ENCODE peak calls at places on chromosome 17, in six cellular contexts. One of them, this sample, is unnamed. For H3K4me1, the result is how much of the 10 kb centered on the place peaks cover.

GRCh38 chr17:954431-955164 is 25.0 kb downstream of the NXN start:
- DNase-seq in astrocyte: peak
- DNase-seq in heart right ventricle: no peak
- DNase-seq in cardiac muscle cell: peak
- DNase-seq in tibial artery: no peak
- DNase-seq in MM.1S: no peak
- DNase-seq in this sample: no peak

GRCh38 chr17:75505152-75505409 is 10.3 kb downstream of the CASKIN2 start:
- DNase-seq in astrocyte: no peak
- DNase-seq in heart right ventricle: no peak
- DNase-seq in cardiac muscle cell: no peak
- DNase-seq in tibial artery: no peak
- DNase-seq in MM.1S: no peak
- DNase-seq in this sample: no peak

GRCh38 chr17:44213403-44214229 is 5.9 kb downstream of the UBTF start:
- DNase-seq in astrocyte: no peak
- DNase-seq in heart right ventricle: no peak
- DNase-seq in cardiac muscle cell: no peak
- DNase-seq in tibial artery: no peak
- DNase-seq in MM.1S: no peak
- DNase-seq in this sample: no peak

GRCh38 chr17:57363998-57364645 is 107.8 kb downstream of the MSI2 start:
- DNase-seq in astrocyte: no peak
- DNase-seq in heart right ventricle: no peak
- DNase-seq in cardiac muscle cell: no peak
- DNase-seq in tibial artery: no peak
- DNase-seq in MM.1S: no peak
- DNase-seq in this sample: no peak

GRCh38 chr17:70869402-70870085 is 700.2 kb downstream of the KCNJ2 start:
- DNase-seq in astrocyte: no peak
- DNase-seq in heart right ventricle: no peak
- DNase-seq in cardiac muscle cell: no peak
- DNase-seq in tibial artery: no peak
- DNase-seq in MM.1S: no peak
- DNase-seq in this sample: no peak

GRCh38 chr17:36016555-36016954 is 1.2 kb downstream of the CCL23 start:
- DNase-seq in astrocyte: no peak
- DNase-seq in heart right ventricle: no peak
- DNase-seq in cardiac muscle cell: no peak
- DNase-seq in tibial artery: no peak
- DNase-seq in MM.1S: no peak
- DNase-seq in this sample: no peak

GRCh38 chr17:64164592-64165285 is 34.8 kb upstream of the ERN1 start:
- DNase-seq in astrocyte: no peak
- DNase-seq in heart right ventricle: no peak
- DNase-seq in cardiac muscle cell: no peak
- DNase-seq in tibial artery: no peak
- DNase-seq in MM.1S: no peak
- DNase-seq in this sample: no peak

GRCh38 chr17:47205419-47205963 is 3.7 kb upstream of the MYL4 start:
- DNase-seq in astrocyte: peak
- DNase-seq in heart right ventricle: peak
- DNase-seq in cardiac muscle cell: peak
- DNase-seq in tibial artery: peak
- DNase-seq in MM.1S: peak
- DNase-seq in this sample: peak

GRCh38 chr17:31673076-31673475 is 186.0 kb downstream of the COPRS start:
- DNase-seq in astrocyte: no peak
- DNase-seq in heart right ventricle: no peak
- DNase-seq in cardiac muscle cell: no peak
- DNase-seq in tibial artery: no peak
- DNase-seq in MM.1S: no peak
- DNase-seq in this sample: no peak

GRCh38 chr17:78818932-78819331 is 21.7 kb downstream of the USP36 start:
- DNase-seq in astrocyte: no peak
- DNase-seq in heart right ventricle: no peak
- DNase-seq in cardiac muscle cell: peak
- DNase-seq in tibial artery: no peak
- DNase-seq in MM.1S: no peak
- DNase-seq in this sample: no peak

GRCh38 chr17:67378444-67379250 is 1.6 kb downstream of the PITPNC1 start:
- DNase-seq in astrocyte: peak
- DNase-seq in heart right ventricle: peak
- DNase-seq in cardiac muscle cell: peak
- DNase-seq in tibial artery: peak
- DNase-seq in MM.1S: peak
- DNase-seq in this sample: peak

GRCh38 chr17:75087558-75088453 is at the start of gene SLC16A5:
- DNase-seq in astrocyte: peak
- DNase-seq in heart right ventricle: peak
- DNase-seq in cardiac muscle cell: peak
- DNase-seq in tibial artery: peak
- DNase-seq in MM.1S: no peak
- DNase-seq in this sample: peak

GRCh38 chr17:51731941-51732722 is 426.4 kb downstream of the CA10 start:
- DNase-seq in astrocyte: no peak
- DNase-seq in heart right ventricle: no peak
- DNase-seq in cardiac muscle cell: no peak
- DNase-seq in tibial artery: no peak
- DNase-seq in MM.1S: no peak
- DNase-seq in this sample: no peak

GRCh38 chr17:11539637-11540036 is 58.6 kb upstream of the DNAH9 start:
- DNase-seq in astrocyte: no peak
- DNase-seq in heart right ventricle: no peak
- DNase-seq in cardiac muscle cell: no peak
- DNase-seq in tibial artery: no peak
- DNase-seq in MM.1S: no peak
- DNase-seq in this sample: no peak

GRCh38 chr17:51251010-51251409 is 8.8 kb downstream of the MBTD1 start:
- DNase-seq in astrocyte: no peak
- DNase-seq in heart right ventricle: no peak
- DNase-seq in cardiac muscle cell: peak
- DNase-seq in tibial artery: no peak
- DNase-seq in MM.1S: no peak
- DNase-seq in this sample: no peak

GRCh38 chr17:17606416-17607000 is 15.0 kb upstream of the PEMT start:
- DNase-seq in astrocyte: no peak
- DNase-seq in heart right ventricle: no peak
- DNase-seq in cardiac muscle cell: no peak
- DNase-seq in tibial artery: no peak
- DNase-seq in MM.1S: no peak
- DNase-seq in this sample: no peak

GRCh38 chr17:65467156-65467555 is 94.3 kb downstream of the AXIN2 start:
- DNase-seq in astrocyte: no peak
- DNase-seq in heart right ventricle: no peak
- DNase-seq in cardiac muscle cell: no peak
- DNase-seq in tibial artery: no peak
- DNase-seq in MM.1S: no peak
- DNase-seq in this sample: no peak

GRCh38 chr17:65017375-65017774 is 39.2 kb downstream of the GNA13 start:
- DNase-seq in astrocyte: no peak
- DNase-seq in heart right ventricle: no peak
- DNase-seq in cardiac muscle cell: no peak
- DNase-seq in tibial artery: no peak
- DNase-seq in MM.1S: no peak
- DNase-seq in this sample: no peak

GRCh38 chr17:44785921-44786320 is 27.1 kb downstream of the ADAM11 start:
- DNase-seq in astrocyte: no peak
- DNase-seq in heart right ventricle: no peak
- DNase-seq in cardiac muscle cell: no peak
- DNase-seq in tibial artery: no peak
- DNase-seq in MM.1S: no peak
- DNase-seq in this sample: no peak

GRCh38 chr17:64455993-64456885 is 7.3 kb downstream of the MILR1 start:
- DNase-seq in astrocyte: no peak
- DNase-seq in heart right ventricle: no peak
- DNase-seq in cardiac muscle cell: no peak
- DNase-seq in tibial artery: no peak
- DNase-seq in MM.1S: peak
- DNase-seq in this sample: no peak

GRCh38 chr17:33509331-33509730 is 216.2 kb upstream of the ASIC2 start:
- DNase-seq in astrocyte: no peak
- DNase-seq in heart right ventricle: no peak
- DNase-seq in cardiac muscle cell: no peak
- DNase-seq in tibial artery: no peak
- DNase-seq in MM.1S: no peak
- DNase-seq in this sample: no peak

GRCh38 chr17:35892091-35892637 is 12.0 kb upstream of the CCL5 start:
- DNase-seq in astrocyte: no peak
- DNase-seq in heart right ventricle: no peak
- DNase-seq in cardiac muscle cell: peak
- DNase-seq in tibial artery: no peak
- DNase-seq in MM.1S: no peak
- DNase-seq in this sample: no peak

GRCh38 chr17:31509805-31510177 is 118.3 kb downstream of the RAB11FIP4 start:
- DNase-seq in astrocyte: no peak
- DNase-seq in heart right ventricle: no peak
- DNase-seq in cardiac muscle cell: no peak
- DNase-seq in tibial artery: no peak
- DNase-seq in MM.1S: no peak
- DNase-seq in this sample: no peak

GRCh38 chr17:41917957-41918391 is 777 bp downstream of the ACLY start:
- DNase-seq in astrocyte: no peak
- DNase-seq in heart right ventricle: peak
- DNase-seq in cardiac muscle cell: peak
- DNase-seq in tibial artery: peak
- DNase-seq in MM.1S: peak
- DNase-seq in this sample: peak

GRCh38 chr17:68892658-68893057 is 62.5 kb downstream of the ABCA8 start:
- DNase-seq in astrocyte: no peak
- DNase-seq in heart right ventricle: no peak
- DNase-seq in cardiac muscle cell: no peak
- DNase-seq in tibial artery: no peak
- DNase-seq in MM.1S: no peak
- DNase-seq in this sample: no peak

DNA sequence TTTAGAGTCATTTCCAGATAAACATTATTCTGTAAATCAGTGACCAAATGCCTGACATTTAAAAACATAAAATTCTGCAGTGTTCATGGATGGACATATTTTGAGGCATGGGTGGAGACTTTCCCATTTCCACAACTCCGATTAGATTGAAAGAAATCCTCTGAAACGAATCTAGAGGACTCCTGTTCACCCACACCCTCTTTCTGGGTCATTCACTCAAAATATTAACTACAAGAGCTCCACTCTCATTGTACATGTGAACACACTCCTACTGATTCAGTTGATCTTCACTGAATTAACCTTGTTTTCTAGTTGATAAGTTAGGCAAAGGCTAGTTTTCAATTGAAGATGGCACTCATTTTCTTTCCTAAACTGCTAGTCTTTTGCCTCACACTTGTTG is 44.1 kb downstream of the GRB7 start:
- DNase-seq in astrocyte: no peak
- DNase-seq in heart right ventricle: no peak
- DNase-seq in cardiac muscle cell: no peak
- DNase-seq in tibial artery: no peak
- DNase-seq in MM.1S: no peak
- DNase-seq in this sample: no peak
- H3K4me1 ChIP-seq in astrocyte: under half
- H3K4me1 ChIP-seq in heart right ventricle: under half
- H3K4me1 ChIP-seq in cardiac muscle cell: under half
- H3K4me1 ChIP-seq in tibial artery: under half
- H3K4me1 ChIP-seq in MM.1S: half or more
- H3K4me1 ChIP-seq in this sample: under half

DNA sequence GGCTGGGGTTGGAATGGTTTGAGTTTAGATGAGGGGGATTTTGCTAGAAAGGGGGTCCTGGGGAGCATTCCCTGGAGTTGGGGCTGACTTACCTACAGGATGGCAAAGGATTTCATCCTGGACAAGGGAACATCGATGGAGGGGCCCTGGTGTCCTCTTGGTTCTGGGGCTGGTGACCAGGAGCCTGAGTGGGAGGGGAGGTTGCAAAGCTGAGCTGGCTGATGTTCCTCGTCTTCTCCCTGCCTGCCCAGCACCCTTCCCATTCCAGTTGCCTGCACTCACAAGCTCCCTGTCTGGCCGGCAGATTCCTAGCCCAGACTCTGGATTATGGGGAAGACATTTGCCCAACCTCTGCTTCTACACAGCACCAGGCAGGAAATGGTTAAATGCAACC is 37.2 kb downstream of the ITGAE start:
- DNase-seq in astrocyte: peak
- DNase-seq in heart right ventricle: no peak
- DNase-seq in cardiac muscle cell: no peak
- DNase-seq in tibial artery: no peak
- DNase-seq in MM.1S: no peak
- DNase-seq in this sample: no peak
- H3K4me3 ChIP-seq in astrocyte: no peak
- H3K4me3 ChIP-seq in heart right ventricle: no peak
- H3K4me3 ChIP-seq in cardiac muscle cell: no peak
- H3K4me3 ChIP-seq in tibial artery: no peak
- H3K4me3 ChIP-seq in MM.1S: no peak
- H3K4me3 ChIP-seq in this sample: no peak

GRCh38 chr17:82231562-82232321 is 2.9 kb downstream of the SLC16A3 start:
- DNase-seq in astrocyte: no peak
- DNase-seq in heart right ventricle: peak
- DNase-seq in cardiac muscle cell: peak
- DNase-seq in tibial artery: peak
- DNase-seq in MM.1S: no peak
- DNase-seq in this sample: peak

GRCh38 chr17:82231312-82231561 is 2.4 kb downstream of the SLC16A3 start:
- DNase-seq in astrocyte: no peak
- DNase-seq in heart right ventricle: no peak
- DNase-seq in cardiac muscle cell: no peak
- DNase-seq in tibial artery: no peak
- DNase-seq in MM.1S: no peak
- DNase-seq in this sample: no peak

GRCh38 chr17:82232322-82232785 is 3.5 kb downstream of the SLC16A3 start:
- DNase-seq in astrocyte: no peak
- DNase-seq in heart right ventricle: no peak
- DNase-seq in cardiac muscle cell: no peak
- DNase-seq in tibial artery: no peak
- DNase-seq in MM.1S: no peak
- DNase-seq in this sample: no peak

GRCh38 chr17:82229686-82230626 is 1.1 kb downstream of the SLC16A3 start:
- DNase-seq in astrocyte: no peak
- DNase-seq in heart right ventricle: no peak
- DNase-seq in cardiac muscle cell: peak
- DNase-seq in tibial artery: no peak
- DNase-seq in MM.1S: no peak
- DNase-seq in this sample: peak

GRCh38 chr17:82230627-82231311 is 1.9 kb downstream of the SLC16A3 start:
- DNase-seq in astrocyte: peak
- DNase-seq in heart right ventricle: peak
- DNase-seq in cardiac muscle cell: peak
- DNase-seq in tibial artery: peak
- DNase-seq in MM.1S: peak
- DNase-seq in this sample: peak
- TF ChIP-seq CTCF in astrocyte: peak
- TF ChIP-seq CTCF in heart right ventricle: peak
- TF ChIP-seq CTCF in cardiac muscle cell: peak
- TF ChIP-seq CTCF in tibial artery: peak
- TF ChIP-seq CTCF in MM.1S: peak
- TF ChIP-seq CTCF in this sample: peak

DNA sequence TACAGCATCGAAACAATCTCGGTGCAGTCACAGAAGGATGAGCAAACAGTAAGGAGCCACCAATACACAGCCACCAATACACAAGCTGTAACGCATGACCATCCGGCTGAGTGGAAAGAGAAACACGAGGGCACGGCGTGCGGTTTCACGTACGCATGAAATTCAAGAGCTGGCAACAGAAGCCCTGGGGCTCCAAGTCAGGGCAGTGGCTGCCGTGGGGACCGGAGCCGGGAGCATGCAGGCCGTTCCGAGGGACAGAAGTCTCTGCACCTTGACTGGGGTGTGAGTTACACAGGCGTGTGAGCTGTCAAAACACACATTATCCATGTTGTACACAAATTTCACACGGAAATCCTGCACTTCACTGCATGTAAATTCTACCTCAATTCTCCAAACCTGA is 50.6 kb upstream of the METRNL start:
- DNase-seq in astrocyte: no peak
- DNase-seq in heart right ventricle: no peak
- DNase-seq in cardiac muscle cell: no peak
- DNase-seq in tibial artery: no peak
- DNase-seq in MM.1S: no peak
- DNase-seq in this sample: no peak
- H3K4me1 ChIP-seq in astrocyte: under half
- H3K4me1 ChIP-seq in heart right ventricle: under half
- H3K4me1 ChIP-seq in cardiac muscle cell: under half
- H3K4me1 ChIP-seq in tibial artery: under half
- H3K4me1 ChIP-seq in MM.1S: under half
- H3K4me1 ChIP-seq in this sample: under half

This sample was measured in left lung.